ENCODE peak calls at places on chromosomes 11 and 22, in five cellular contexts. One of them, this sample, is unnamed.

GRCh38 chr11:69402251-69402892 is 79.1 kb upstream of the LINC01488 start:
- DNase-seq in HCT116: no peak
- DNase-seq in gastrocnemius medialis: no peak
- DNase-seq in breast epithelium: no peak
- DNase-seq in right lobe of liver: no peak
- DNase-seq in this sample: no peak

GRCh38 chr11:119300198-119300964 is 16.5 kb downstream of the MCAM start:
- DNase-seq in HCT116: no peak
- DNase-seq in gastrocnemius medialis: no peak
- DNase-seq in breast epithelium: no peak
- DNase-seq in right lobe of liver: no peak
- DNase-seq in this sample: no peak

GRCh38 chr11:61526956-61527731 is 18.6 kb downstream of the LRRC10B start:
- DNase-seq in HCT116: no peak
- DNase-seq in gastrocnemius medialis: no peak
- DNase-seq in breast epithelium: no peak
- DNase-seq in right lobe of liver: no peak
- DNase-seq in this sample: no peak

GRCh38 chr11:45652781-45653180 is 12.6 kb downstream of the CHST1 start:
- DNase-seq in HCT116: no peak
- DNase-seq in gastrocnemius medialis: no peak
- DNase-seq in breast epithelium: no peak
- DNase-seq in right lobe of liver: peak
- DNase-seq in this sample: no peak

GRCh38 chr22:49689858-49690257 is 137.8 kb downstream of the BRD1 start:
- DNase-seq in HCT116: no peak
- DNase-seq in gastrocnemius medialis: no peak
- DNase-seq in breast epithelium: no peak
- DNase-seq in right lobe of liver: no peak
- DNase-seq in this sample: no peak

GRCh38 chr22:22040472-22040871 is 57.9 kb upstream of the TOP3B start:
- DNase-seq in HCT116: no peak
- DNase-seq in gastrocnemius medialis: no peak
- DNase-seq in breast epithelium: no peak
- DNase-seq in right lobe of liver: no peak
- DNase-seq in this sample: no peak

GRCh38 chr22:44033689-44034088 is 9.6 kb downstream of the PARVB start:
- DNase-seq in HCT116: no peak
- DNase-seq in gastrocnemius medialis: peak
- DNase-seq in breast epithelium: no peak
- DNase-seq in right lobe of liver: no peak
- DNase-seq in this sample: no peak

GRCh38 chr11:57901756-57902155 is 121.9 kb upstream of the OR9Q1 start:
- DNase-seq in HCT116: no peak
- DNase-seq in gastrocnemius medialis: no peak
- DNase-seq in breast epithelium: no peak
- DNase-seq in right lobe of liver: no peak
- DNase-seq in this sample: peak

GRCh38 chr11:65427691-65428577 is 5.3 kb downstream of the NEAT1 start:
- DNase-seq in HCT116: peak
- DNase-seq in gastrocnemius medialis: peak
- DNase-seq in breast epithelium: peak
- DNase-seq in right lobe of liver: peak
- DNase-seq in this sample: no peak
- TF ChIP-seq POLR2A in HCT116: peak
- TF ChIP-seq POLR2A in gastrocnemius medialis: peak
- TF ChIP-seq POLR2A in breast epithelium: no peak
- TF ChIP-seq POLR2A in right lobe of liver: peak
- TF ChIP-seq POLR2A in this sample: peak

GRCh38 chr11:112086422-112087191 is at the start of the genes SDHD and TIMM8B:
- DNase-seq in HCT116: peak
- DNase-seq in gastrocnemius medialis: peak
- DNase-seq in breast epithelium: peak
- DNase-seq in right lobe of liver: peak
- DNase-seq in this sample: peak

GRCh38 chr11:112087212-112087611 is 539 bp downstream of the SDHD start:
- DNase-seq in HCT116: no peak
- DNase-seq in gastrocnemius medialis: no peak
- DNase-seq in breast epithelium: no peak
- DNase-seq in right lobe of liver: no peak
- DNase-seq in this sample: no peak

GRCh38 chr11:112082729-112083128 is 3.8 kb downstream of the TIMM8B start:
- DNase-seq in HCT116: no peak
- DNase-seq in gastrocnemius medialis: peak
- DNase-seq in breast epithelium: no peak
- DNase-seq in right lobe of liver: no peak
- DNase-seq in this sample: no peak

GRCh38 chr11:112085822-112086421 is 634 bp downstream of the TIMM8B start:
- DNase-seq in HCT116: no peak
- DNase-seq in gastrocnemius medialis: peak
- DNase-seq in breast epithelium: no peak
- DNase-seq in right lobe of liver: no peak
- DNase-seq in this sample: no peak
- TF ChIP-seq POLR2A in HCT116: no peak
- TF ChIP-seq POLR2A in gastrocnemius medialis: no peak
- TF ChIP-seq POLR2A in breast epithelium: no peak
- TF ChIP-seq POLR2A in right lobe of liver: no peak
- TF ChIP-seq POLR2A in this sample: no peak

DNA sequence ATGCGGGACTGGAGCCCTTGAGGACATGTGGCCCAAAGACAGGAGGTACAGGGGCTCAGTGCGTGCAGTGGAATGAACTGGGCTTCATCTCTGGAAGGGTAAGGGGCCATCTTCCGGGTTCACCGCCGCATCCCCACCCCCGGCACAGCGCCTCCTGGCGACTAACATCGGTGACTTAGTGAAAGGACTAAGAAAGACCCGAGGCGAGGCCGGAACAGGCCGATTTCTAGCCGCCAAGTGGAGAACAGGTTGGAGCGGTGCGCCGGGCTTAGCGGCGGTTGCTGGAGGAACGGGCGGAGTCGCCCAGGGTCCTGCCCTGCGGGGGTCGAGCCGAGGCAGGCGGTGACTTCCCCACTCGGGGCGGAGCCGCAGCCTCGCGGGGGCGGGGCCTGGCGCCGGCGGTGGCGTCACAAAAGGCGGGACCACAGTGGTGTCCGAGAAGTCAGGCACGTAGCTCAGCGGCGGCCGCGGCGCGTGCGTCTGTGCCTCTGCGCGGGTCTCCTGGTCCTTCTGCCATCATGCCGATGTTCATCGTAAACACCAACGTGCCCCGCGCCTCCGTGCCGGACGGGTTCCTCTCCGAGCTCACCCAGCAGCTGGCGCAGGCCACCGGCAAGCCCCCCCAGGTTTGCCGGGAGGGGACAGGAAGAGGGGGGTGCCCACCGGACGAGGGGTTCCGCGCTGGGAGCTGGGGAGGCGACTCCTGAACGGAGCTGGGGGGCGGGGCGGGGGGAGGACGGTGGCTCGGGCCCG is at the start of gene MIF:
- DNase-seq in HCT116: peak
- DNase-seq in gastrocnemius medialis: peak
- DNase-seq in breast epithelium: peak
- DNase-seq in right lobe of liver: peak
- DNase-seq in this sample: peak
- TF ChIP-seq POLR2A in HCT116: peak
- TF ChIP-seq POLR2A in gastrocnemius medialis: peak
- TF ChIP-seq POLR2A in breast epithelium: peak
- TF ChIP-seq POLR2A in right lobe of liver: peak
- TF ChIP-seq POLR2A in this sample: peak

GRCh38 chr11:72080326-72081183 is at the start of the genes LRRC51 and NUMA1:
- DNase-seq in HCT116: peak
- DNase-seq in gastrocnemius medialis: peak
- DNase-seq in breast epithelium: peak
- DNase-seq in right lobe of liver: peak
- DNase-seq in this sample: peak
- TF ChIP-seq POLR2A in HCT116: peak
- TF ChIP-seq POLR2A in gastrocnemius medialis: peak
- TF ChIP-seq POLR2A in breast epithelium: peak
- TF ChIP-seq POLR2A in right lobe of liver: peak
- TF ChIP-seq POLR2A in this sample: peak

GRCh38 chr11:114061053-114062049 is 1.8 kb downstream of the ZBTB16 start:
- DNase-seq in HCT116: no peak
- DNase-seq in gastrocnemius medialis: peak
- DNase-seq in breast epithelium: no peak
- DNase-seq in right lobe of liver: peak
- DNase-seq in this sample: no peak
- TF ChIP-seq POLR2A in HCT116: no peak
- TF ChIP-seq POLR2A in gastrocnemius medialis: peak
- TF ChIP-seq POLR2A in breast epithelium: no peak
- TF ChIP-seq POLR2A in right lobe of liver: peak
- TF ChIP-seq POLR2A in this sample: peak

DNA sequence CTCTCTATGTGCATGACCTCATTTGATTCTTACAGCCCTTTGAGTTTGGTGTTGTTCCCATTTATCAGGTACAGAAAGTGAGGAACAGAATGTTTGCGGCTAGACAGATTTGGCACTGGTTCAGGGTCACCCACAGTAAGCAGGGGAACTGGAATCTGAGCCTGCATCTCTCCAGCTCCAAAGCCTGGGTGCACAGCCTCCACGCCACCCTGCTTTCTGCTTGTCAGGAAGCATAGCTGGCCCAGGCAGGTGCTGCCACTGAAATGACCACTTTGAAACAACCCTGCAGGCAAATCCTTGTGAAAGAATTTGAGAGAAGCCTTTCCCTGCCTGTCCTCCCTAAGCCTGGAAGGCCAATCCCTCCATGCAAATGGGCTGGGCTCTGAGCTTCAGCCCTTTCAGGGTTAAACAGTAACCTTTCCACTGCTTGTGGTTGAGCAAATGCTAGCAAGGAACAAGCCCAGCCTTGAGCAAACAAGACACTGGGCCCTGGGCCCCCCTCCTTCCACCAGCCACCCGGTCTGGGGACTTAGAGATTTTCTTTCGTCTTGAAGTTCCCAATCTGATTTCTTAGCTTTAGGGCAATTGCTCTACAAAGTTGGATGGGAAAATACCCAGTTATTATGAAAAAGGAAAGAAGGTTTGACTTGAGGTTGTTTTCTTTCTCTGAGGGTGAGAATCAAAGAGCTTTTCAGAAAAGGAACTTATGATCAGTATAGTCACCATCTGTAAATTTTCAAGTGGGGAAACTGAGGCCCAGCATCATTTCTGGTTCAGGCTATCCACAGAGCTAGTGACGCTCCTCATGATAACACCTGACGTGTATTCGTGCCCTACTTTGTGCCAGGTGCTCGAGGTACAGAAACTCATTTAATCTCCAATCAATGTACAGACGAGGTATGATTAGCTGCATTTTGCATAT is 19.4 kb downstream of the EHF start:
- DNase-seq in HCT116: no peak
- DNase-seq in gastrocnemius medialis: no peak
- DNase-seq in breast epithelium: peak
- DNase-seq in right lobe of liver: no peak
- DNase-seq in this sample: no peak
- TF ChIP-seq POLR2A in HCT116: no peak
- TF ChIP-seq POLR2A in gastrocnemius medialis: no peak
- TF ChIP-seq POLR2A in breast epithelium: no peak
- TF ChIP-seq POLR2A in right lobe of liver: no peak
- TF ChIP-seq POLR2A in this sample: no peak

GRCh38 chr22:20750461-20751184 is 23.3 kb upstream of the SERPIND1 start:
- DNase-seq in HCT116: no peak
- DNase-seq in gastrocnemius medialis: peak
- DNase-seq in breast epithelium: peak
- DNase-seq in right lobe of liver: no peak
- DNase-seq in this sample: no peak
- TF ChIP-seq POLR2A in HCT116: no peak
- TF ChIP-seq POLR2A in gastrocnemius medialis: no peak
- TF ChIP-seq POLR2A in breast epithelium: no peak
- TF ChIP-seq POLR2A in right lobe of liver: no peak
- TF ChIP-seq POLR2A in this sample: no peak

GRCh38 chr11:33775064-33775807 is 916 bp upstream of the FBXO3 start:
- DNase-seq in HCT116: no peak
- DNase-seq in gastrocnemius medialis: no peak
- DNase-seq in breast epithelium: no peak
- DNase-seq in right lobe of liver: no peak
- DNase-seq in this sample: no peak

GRCh38 chr11:33772300-33772699 is 2.0 kb downstream of the FBXO3 start:
- DNase-seq in HCT116: no peak
- DNase-seq in gastrocnemius medialis: no peak
- DNase-seq in breast epithelium: no peak
- DNase-seq in right lobe of liver: no peak
- DNase-seq in this sample: no peak

GRCh38 chr11:33775832-33776231 is 1.5 kb upstream of the FBXO3 start:
- DNase-seq in HCT116: no peak
- DNase-seq in gastrocnemius medialis: no peak
- DNase-seq in breast epithelium: no peak
- DNase-seq in right lobe of liver: no peak
- DNase-seq in this sample: no peak

GRCh38 chr11:33773399-33774355 is 643 bp downstream of the FBXO3 start:
- DNase-seq in HCT116: no peak
- DNase-seq in gastrocnemius medialis: no peak
- DNase-seq in breast epithelium: no peak
- DNase-seq in right lobe of liver: no peak
- DNase-seq in this sample: no peak

GRCh38 chr11:33774356-33775063 is at the start of gene FBXO3:
- DNase-seq in HCT116: peak
- DNase-seq in gastrocnemius medialis: peak
- DNase-seq in breast epithelium: peak
- DNase-seq in right lobe of liver: peak
- DNase-seq in this sample: peak
- TF ChIP-seq POLR2A in HCT116: peak
- TF ChIP-seq POLR2A in gastrocnemius medialis: peak
- TF ChIP-seq POLR2A in breast epithelium: no peak
- TF ChIP-seq POLR2A in right lobe of liver: peak
- TF ChIP-seq POLR2A in this sample: no peak

This sample was measured in esophagus squamous epithelium.